ENCODE peak calls at places on chromosomes 4 and X, in nine cellular contexts. P is colonic mucosa, W is AG10803, A is HFF-Myc, E is H9, O is fibroblast of villous mesenchyme, L is upper lobe of right lung, Q is AG09309, J is B cell. C is an unnamed sample.

GRCh38 chr4:107379054-107379869 is 340.8 kb downstream of the PAPSS1 start:
- DNase-seq in E (no peak), P (no peak), W (peak; percentile 67), J (no peak), L (no peak), Q (peak; percentile 4), O (peak; percentile 37), A (peak; percentile 52), C (no peak)

GRCh38 chrX:118503260-118504041 is 7.8 kb downstream of the DOCK11 start:
- DNase-seq in E (no peak), J (no peak), W (no peak), O (no peak), Q (no peak), L (no peak), P (no peak), A (no peak), C (no peak)

GRCh38 chrX:16511776-16512400 is 138.1 kb upstream of the S100G start:
- DNase-seq in W (peak; percentile 41), E (no peak), J (no peak), L (no peak), A (peak; percentile 22), O (peak; percentile 55), Q (peak; percentile 67), P (no peak), C (no peak)

GRCh38 chrX:79117078-79117477 is 27.4 kb upstream of the GPR174 start:
- DNase-seq in P (no peak), A (no peak), E (no peak), O (no peak), L (no peak), W (no peak), Q (no peak), J (no peak), C (no peak)

GRCh38 chrX:103373581-103373980 is 2.8 kb upstream of the BEX3 start:
- DNase-seq in J (no peak), L (no peak), O (no peak), E (no peak), P (no peak), A (no peak), W (no peak), Q (no peak), C (no peak)

GRCh38 chr4:81946996-81947395 is 426.8 kb downstream of the HNRNPD start:
- DNase-seq in A (no peak), E (no peak), O (no peak), Q (no peak), L (no peak), J (no peak), W (no peak), P (no peak), C (no peak)

GRCh38 chr4:123777297-123777859 is 380.8 kb downstream of the SPRY1 start:
- DNase-seq in Q (no peak), O (no peak), A (no peak), L (no peak), W (peak; percentile 78), J (no peak), P (no peak), E (no peak), C (no peak)

GRCh38 chr4:124936427-124936826 is 223.9 kb upstream of the ANKRD50 start:
- DNase-seq in A (no peak), W (peak; percentile 66), O (no peak), E (no peak), L (no peak), Q (no peak), P (no peak), J (no peak), C (no peak)

GRCh38 chr4:10320130-10320529 is 137.1 kb downstream of the ZNF518B start:
- DNase-seq in L (no peak), Q (no peak), O (no peak), E (no peak), P (no peak), A (no peak), J (no peak), W (no peak), C (no peak)

GRCh38 chrX:17860811-17861495 is at the start of gene RAI2:
- DNase-seq in P (no peak), Q (no peak), E (peak; percentile 46), L (peak; percentile 77), A (no peak), O (no peak), W (no peak), J (no peak), C (peak; percentile 17)

GRCh38 chrX:104877504-104877903 is 311.5 kb downstream of the IL1RAPL2 start:
- DNase-seq in L (no peak), W (no peak), P (no peak), E (no peak), O (no peak), Q (no peak), J (no peak), A (no peak), C (no peak)

GRCh38 chr4:108874806-108875205 is 112.0 kb upstream of the ETNPPL start:
- DNase-seq in A (no peak), P (no peak), E (no peak), L (no peak), W (no peak), J (no peak), O (no peak), Q (no peak), C (no peak)

GRCh38 chrX:154352466-154352865 is 22.0 kb downstream of the FLNA start:
- DNase-seq in O (no peak), L (peak; percentile 34), Q (no peak), E (no peak), J (no peak), W (no peak), A (no peak), P (no peak), C (no peak)

GRCh38 chr4:62495039-62495438 is 1294.9 kb downstream of the ADGRL3 start:
- DNase-seq in P (no peak), L (no peak), A (no peak), J (no peak), Q (no peak), O (no peak), E (no peak), W (no peak), C (no peak)

GRCh38 chr4:41822326-41822725 is 73.8 kb upstream of the PHOX2B start:
- DNase-seq in J (no peak), E (no peak), Q (no peak), W (no peak), P (no peak), L (no peak), A (no peak), O (no peak), C (no peak)

GRCh38 chrX:69232945-69233344 is 67.7 kb upstream of the PJA1 start:
- DNase-seq in W (no peak), A (no peak), Q (no peak), E (no peak), O (no peak), L (no peak), P (no peak), J (no peak), C (no peak)

GRCh38 chr4:137032242-137032641 is 500.1 kb downstream of the PCDH18 start:
- DNase-seq in J (no peak), Q (no peak), E (no peak), P (no peak), W (no peak), L (no peak), A (no peak), O (no peak), C (no peak)

GRCh38 chr4:122762520-122762919 is 30.0 kb downstream of the BBS12 start:
- DNase-seq in W (no peak), L (no peak), J (peak; percentile 40), O (no peak), E (no peak), P (no peak), A (no peak), Q (no peak), C (no peak)

GRCh38 chr4:124640037-124640730 is 72.3 kb downstream of the ANKRD50 start:
- DNase-seq in Q (peak; percentile 20), A (peak; percentile 77), O (peak; percentile 30), J (no peak), W (peak; percentile 67), P (no peak), E (no peak), L (no peak), C (no peak)

GRCh38 chrX:7582191-7582590 is 260.8 kb upstream of the VCX start:
- DNase-seq in W (no peak), P (no peak), L (no peak), A (no peak), J (no peak), Q (no peak), O (no peak), E (no peak), C (no peak)
- TF ChIP-seq CTCF in W (no peak), P (no peak), L (no peak), A (no peak), J (no peak), Q (no peak), O (no peak), E (no peak), C (no peak)

DNA sequence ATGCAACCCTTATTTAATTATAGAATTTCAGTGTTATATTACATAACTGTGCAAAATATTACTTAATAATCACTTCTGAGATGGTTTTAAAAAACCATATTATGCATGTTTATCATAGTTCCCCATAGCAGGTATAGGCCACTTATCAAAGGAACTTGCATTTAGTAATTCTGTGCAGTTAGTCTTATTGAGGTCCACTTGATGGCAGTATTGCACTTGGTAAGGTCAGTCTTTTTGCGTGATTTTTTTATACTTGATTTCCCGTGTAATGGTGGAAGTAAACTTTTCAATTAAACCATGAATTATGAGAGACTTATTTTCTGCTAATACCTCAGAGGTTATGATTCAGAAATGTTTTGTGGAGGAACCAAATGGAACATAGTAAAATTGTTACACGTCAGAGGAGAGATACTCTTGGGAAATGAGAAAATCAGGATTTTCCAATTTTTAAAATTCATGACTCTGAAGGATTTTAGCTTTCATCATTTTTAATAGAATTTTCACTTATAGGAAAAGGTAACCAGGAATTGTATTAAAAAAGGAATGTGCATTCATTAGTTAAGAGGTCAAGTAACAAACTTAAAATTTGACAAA is 230.0 kb downstream of the CCSER1 start:
- DNase-seq in P (no peak), A (peak; percentile 6), O (peak; percentile 48), E (no peak), L (no peak), J (peak; percentile 20), Q (peak; percentile 1), W (peak; percentile 38), C (peak; percentile 23)
- TF ChIP-seq CTCF in P (peak; percentile 21), A (peak; percentile 12), O (peak; percentile 37), E (peak; percentile 79), L (peak; percentile 47), J (peak; percentile 26), Q (no peak), W (peak; percentile 35), C (peak; percentile 35)

DNA sequence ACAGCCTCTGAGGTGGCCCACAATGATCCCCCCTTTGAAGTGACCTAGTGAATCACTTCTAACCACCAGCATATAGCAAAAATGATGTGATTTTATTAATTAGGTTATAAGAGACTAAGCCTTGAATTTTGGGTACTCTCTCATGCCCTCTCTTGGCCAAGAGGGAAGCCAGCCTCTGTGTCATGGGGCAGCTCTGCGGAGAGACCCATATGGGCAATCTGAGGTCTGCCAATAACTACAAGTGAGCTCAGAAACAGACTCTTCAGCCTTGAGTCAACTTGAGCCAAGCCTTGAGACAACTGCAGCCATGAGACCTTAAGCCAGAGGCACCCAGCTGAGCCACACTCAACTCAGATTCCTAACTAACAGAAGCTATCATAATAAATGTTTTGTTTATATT is 45.7 kb downstream of the MANBA start:
- DNase-seq in A (no peak), Q (no peak), L (no peak), J (no peak), W (peak; percentile 8), O (no peak), P (no peak), E (no peak), C (no peak)
- TF ChIP-seq CTCF in A (peak; percentile 25), Q (peak; percentile 19), L (peak; percentile 12), J (no peak), W (peak; percentile 19), O (no peak), P (no peak), E (no peak), C (no peak)

GRCh38 chr4:151195801-151196200 is 81.2 kb upstream of the PRSS48 start:
- DNase-seq in W (peak; percentile 64), P (no peak), L (no peak), J (no peak), A (no peak), Q (peak; percentile 23), O (peak; percentile 48), E (no peak), C (no peak)
- TF ChIP-seq CTCF in W (no peak), P (no peak), L (no peak), J (no peak), A (no peak), Q (no peak), O (no peak), E (no peak), C (no peak)

C was measured in GM13976.